ENCODE peak calls at places on chromosomes 6 and 20, in six cellular contexts. Z, G, O, K, V and U are unnamed samples.

GRCh38 chr20:3202965-3203314 is 1.5 kb downstream of the DDRGK1 start:
- DNase-seq in Z (no peak), G (no peak), O (no peak), K (no peak), V (no peak), U (no peak)

GRCh38 chr6:45626087-45626891 is 248.6 kb upstream of the SUPT3H start:
- DNase-seq in Z (peak; percentile 93), G (peak; percentile 58), O (no peak), K (peak; percentile 33), V (no peak), U (no peak)

GRCh38 chr6:26249959-26250805 is 114.8 kb upstream of the BTN3A2 start:
- DNase-seq in Z (no peak), G (peak; percentile 83), O (peak; percentile 59), K (peak; percentile 93), V (peak; percentile 94), U (no peak)

GRCh38 chr20:9408422-9409300 is 105.7 kb upstream of the LAMP5 start:
- DNase-seq in Z (peak; percentile 60), G (peak; percentile 67), O (no peak), K (no peak), V (no peak), U (no peak)

GRCh38 chr6:111631018-111631417 is 25.3 kb upstream of the TRAF3IP2 start:
- DNase-seq in Z (no peak), G (no peak), O (peak; percentile 4), K (no peak), V (no peak), U (no peak)

GRCh38 chr20:38706482-38706881 is 17.8 kb upstream of the SLC32A1 start:
- DNase-seq in Z (no peak), G (no peak), O (no peak), K (no peak), V (no peak), U (no peak)

GRCh38 chr6:150934380-150934779 is 68.9 kb downstream of the MTHFD1L start:
- DNase-seq in Z (peak; percentile 45), G (peak; percentile 93), O (no peak), K (no peak), V (no peak), U (no peak)

GRCh38 chr6:99592900-99593299 is 13.7 kb upstream of the PRDM13 start:
- DNase-seq in Z (no peak), G (peak; percentile 20), O (no peak), K (peak; percentile 68), V (no peak), U (no peak)

GRCh38 chr6:127484207-127484858 is 25.1 kb upstream of the KIAA0408 start:
- DNase-seq in Z (peak; percentile 36), G (peak; percentile 74), O (no peak), K (peak; percentile 40), V (peak; percentile 43), U (peak; percentile 5)

GRCh38 chr6:101887532-101887931 is 494.0 kb downstream of the GRIK2 start:
- DNase-seq in Z (no peak), G (no peak), O (no peak), K (peak; percentile 78), V (no peak), U (no peak)

GRCh38 chr20:36408219-36408618 is 102.1 kb downstream of the DLGAP4 start:
- DNase-seq in Z (no peak), G (peak; percentile 26), O (peak; percentile 49), K (peak; percentile 60), V (no peak), U (no peak)

GRCh38 chr20:57658447-57659130 is 38.4 kb upstream of the ZBP1 start:
- DNase-seq in Z (no peak), G (no peak), O (peak; percentile 10), K (no peak), V (no peak), U (no peak)

GRCh38 chr6:157099912-157100593 is 223.3 kb downstream of the TMEM242 start:
- DNase-seq in Z (no peak), G (peak; percentile 37), O (no peak), K (peak; percentile 39), V (no peak), U (no peak)

GRCh38 chr6:25083784-25084507 is 148.2 kb upstream of the RIPOR2 start:
- DNase-seq in Z (no peak), G (no peak), O (no peak), K (no peak), V (no peak), U (no peak)

GRCh38 chr20:59634435-59635005 is 30.2 kb downstream of the PHACTR3 start:
- DNase-seq in Z (no peak), G (no peak), O (peak; percentile 14), K (no peak), V (no peak), U (no peak)

GRCh38 chr20:60031107-60031506 is 72.9 kb downstream of the CDH26 start:
- DNase-seq in Z (no peak), G (no peak), O (no peak), K (no peak), V (no peak), U (no peak)

GRCh38 chr6:121652726-121653623 is 217.5 kb downstream of the GJA1 start:
- DNase-seq in Z (peak; percentile 68), G (peak; percentile 92), O (no peak), K (peak; percentile 88), V (no peak), U (no peak)

GRCh38 chr20:10501377-10501776 is 66.3 kb downstream of the SLX4IP start:
- DNase-seq in Z (no peak), G (no peak), O (no peak), K (no peak), V (no peak), U (no peak)

GRCh38 chr6:18432180-18432579 is 45.0 kb downstream of the RNF144B start:
- DNase-seq in Z (peak; percentile 45), G (peak; percentile 84), O (no peak), K (no peak), V (no peak), U (no peak)

GRCh38 chr6:1611322-1611571 is 1.5 kb downstream of the FOXC1 start:
- DNase-seq in Z (no peak), G (no peak), O (no peak), K (peak; percentile 37), V (peak; percentile 46), U (no peak)

GRCh38 chr20:54292186-54292585 is 84.3 kb downstream of the PFDN4 start:
- DNase-seq in Z (peak; percentile 51), G (peak; percentile 49), O (no peak), K (no peak), V (no peak), U (no peak)

GRCh38 chr6:113763883-113764282 is 93.3 kb upstream of the MARCKS start:
- DNase-seq in Z (peak; percentile 32), G (peak; percentile 72), O (no peak), K (no peak), V (no peak), U (no peak)

GRCh38 chr6:110816677-110817076 is 1.4 kb upstream of the CDK19 start:
- DNase-seq in Z (no peak), G (no peak), O (no peak), K (no peak), V (peak; percentile 21), U (peak; percentile 43)

GRCh38 chr6:31158863-31159855 is 770 bp downstream of the TCF19 start:
- DNase-seq in Z (no peak), G (no peak), O (no peak), K (peak; percentile 15), V (peak; percentile 48), U (peak; percentile 60)

GRCh38 chr6:113052513-113052912 is 705.4 kb downstream of the RFPL4B start:
- DNase-seq in Z (no peak), G (no peak), O (no peak), K (no peak), V (no peak), U (no peak)

GRCh38 chr6:71979911-71980310 is 93.6 kb downstream of the RIMS1 start:
- DNase-seq in Z (no peak), G (no peak), O (no peak), K (no peak), V (no peak), U (no peak)

GRCh38 chr20:44743916-44744655 is 1.6 kb upstream of the KCNK15 start:
- DNase-seq in Z (no peak), G (no peak), O (no peak), K (no peak), V (no peak), U (no peak)

GRCh38 chr20:37404461-37404881 is 58.5 kb downstream of the SRC start:
- DNase-seq in Z (no peak), G (no peak), O (no peak), K (no peak), V (no peak), U (no peak)

GRCh38 chr20:9409352-9409751 is 105.0 kb upstream of the LAMP5 start:
- DNase-seq in Z (no peak), G (peak; percentile 40), O (no peak), K (no peak), V (no peak), U (no peak)

GRCh38 chr20:40984496-40984895 is 44.1 kb upstream of the TOP1 start:
- DNase-seq in Z (no peak), G (no peak), O (no peak), K (no peak), V (no peak), U (no peak)

GRCh38 chr6:36124881-36125280 is 5.4 kb upstream of the MAPK13 start:
- DNase-seq in Z (no peak), G (no peak), O (no peak), K (no peak), V (no peak), U (no peak)

GRCh38 chr6:282177-282866 is 10.0 kb upstream of the DUSP22 start:
- DNase-seq in Z (no peak), G (no peak), O (no peak), K (no peak), V (no peak), U (no peak)